ENCODE peak calls at places on chromosomes 16 and 17, in nine cellular contexts. L is NCI-H2029 treated with DMSO at 0.1 percent for 48 hours, K is prostate gland, Y is NCI-H1048, W is IMR-90, U is T-helper 9 cell, E is fibroblast of the conjunctiva, O is HFF-Myc, C is NCI-H1105. B is an unnamed sample.

GRCh38 chr16:78535098-78535497 is 435.6 kb downstream of the WWOX start:
- DNase-seq in L (no peak), K (no peak), Y (no peak), W (no peak), U (no peak), E (no peak), O (no peak), C (no peak), B (no peak)

GRCh38 chr17:66747561-66748275 is 87.2 kb upstream of the CACNG5 start:
- DNase-seq in L (no peak), K (no peak), Y (no peak), W (peak; percentile 80), U (no peak), E (peak; percentile 41), O (no peak), C (no peak), B (no peak)

GRCh38 chr16:57145964-57146647 is 39.7 kb downstream of the PSME3IP1 start:
- DNase-seq in L (no peak), K (no peak), Y (no peak), W (no peak), U (no peak), E (no peak), O (no peak), C (no peak), B (no peak)

GRCh38 chr17:12514596-12514995 is 151.1 kb upstream of the MYOCD start:
- DNase-seq in L (no peak), K (no peak), Y (no peak), W (no peak), U (no peak), E (no peak), O (no peak), C (no peak), B (no peak)

GRCh38 chr16:57577691-57578224 is 35.3 kb downstream of the ADGRG5 start:
- DNase-seq in L (no peak), K (no peak), Y (no peak), W (no peak), U (no peak), E (no peak), O (no peak), C (no peak), B (no peak)

GRCh38 chr16:23435500-23435899 is 17.5 kb downstream of the COG7 start:
- DNase-seq in L (peak; percentile 60), K (peak; percentile 63), Y (no peak), W (peak; percentile 48), U (peak; percentile 56), E (peak; percentile 28), O (no peak), C (no peak), B (peak; percentile 37)

GRCh38 chr17:28579526-28579925 is 2.8 kb upstream of the ALDOC start:
- DNase-seq in L (no peak), K (no peak), Y (no peak), W (no peak), U (no peak), E (no peak), O (no peak), C (no peak), B (no peak)

GRCh38 chr17:57422574-57423164 is 166.3 kb downstream of the MSI2 start:
- DNase-seq in L (no peak), K (no peak), Y (no peak), W (peak; percentile 57), U (no peak), E (no peak), O (no peak), C (no peak), B (no peak)